ENCODE peak calls at places on chromosome 20, in nine cellular contexts. One of them, this sample, is unnamed.

GRCh38 chr20:34945315-34946077 is 10.1 kb downstream of the GSS start:
- DNase-seq in uterus: no peak
- DNase-seq in breast epithelium: peak; percentile 27
- DNase-seq in CD8-positive, alpha-beta memory T cell: no peak
- DNase-seq in coronary artery: no peak
- DNase-seq in astrocyte: no peak
- DNase-seq in AG04450: no peak
- DNase-seq in right lobe of liver: no peak
- DNase-seq in heart right ventricle: no peak
- DNase-seq in this sample: no peak

GRCh38 chr20:32075534-32075933 is 23.5 kb downstream of the HCK start:
- DNase-seq in uterus: no peak
- DNase-seq in breast epithelium: no peak
- DNase-seq in CD8-positive, alpha-beta memory T cell: no peak
- DNase-seq in coronary artery: no peak
- DNase-seq in astrocyte: no peak
- DNase-seq in AG04450: no peak
- DNase-seq in right lobe of liver: no peak
- DNase-seq in heart right ventricle: no peak
- DNase-seq in this sample: no peak

GRCh38 chr20:49711331-49711987 is 2.2 kb downstream of the B4GALT5 start:
- DNase-seq in uterus: no peak
- DNase-seq in breast epithelium: no peak
- DNase-seq in CD8-positive, alpha-beta memory T cell: no peak
- DNase-seq in coronary artery: no peak
- DNase-seq in astrocyte: no peak
- DNase-seq in AG04450: no peak
- DNase-seq in right lobe of liver: no peak
- DNase-seq in heart right ventricle: no peak
- DNase-seq in this sample: no peak

GRCh38 chr20:1894471-1894950 is 696 bp upstream of the SIRPA start:
- DNase-seq in uterus: peak; percentile 45
- DNase-seq in breast epithelium: peak; percentile 49
- DNase-seq in CD8-positive, alpha-beta memory T cell: no peak
- DNase-seq in coronary artery: peak; percentile 83
- DNase-seq in astrocyte: peak; percentile 58
- DNase-seq in AG04450: no peak
- DNase-seq in right lobe of liver: peak; percentile 83
- DNase-seq in heart right ventricle: no peak
- DNase-seq in this sample: no peak

GRCh38 chr20:19886666-19887288 is 128.7 kb downstream of the RIN2 start:
- DNase-seq in uterus: no peak
- DNase-seq in breast epithelium: no peak
- DNase-seq in CD8-positive, alpha-beta memory T cell: no peak
- DNase-seq in coronary artery: no peak
- DNase-seq in astrocyte: no peak
- DNase-seq in AG04450: no peak
- DNase-seq in right lobe of liver: no peak
- DNase-seq in heart right ventricle: no peak
- DNase-seq in this sample: no peak

GRCh38 chr20:64242003-64242796 is 13.3 kb upstream of the PCMTD2 start:
- DNase-seq in uterus: no peak
- DNase-seq in breast epithelium: no peak
- DNase-seq in CD8-positive, alpha-beta memory T cell: no peak
- DNase-seq in coronary artery: peak; percentile 64
- DNase-seq in astrocyte: no peak
- DNase-seq in AG04450: no peak
- DNase-seq in right lobe of liver: no peak
- DNase-seq in heart right ventricle: no peak
- DNase-seq in this sample: peak; percentile 19

GRCh38 chr20:64279826-64280459 is 24.4 kb downstream of the PCMTD2 start:
- DNase-seq in uterus: no peak
- DNase-seq in breast epithelium: no peak
- DNase-seq in CD8-positive, alpha-beta memory T cell: no peak
- DNase-seq in coronary artery: no peak
- DNase-seq in astrocyte: no peak
- DNase-seq in AG04450: no peak
- DNase-seq in right lobe of liver: no peak
- DNase-seq in heart right ventricle: no peak
- DNase-seq in this sample: no peak

GRCh38 chr20:11155156-11155805 is 481.5 kb upstream of the JAG1 start:
- DNase-seq in uterus: no peak
- DNase-seq in breast epithelium: no peak
- DNase-seq in CD8-positive, alpha-beta memory T cell: no peak
- DNase-seq in coronary artery: no peak
- DNase-seq in astrocyte: no peak
- DNase-seq in AG04450: no peak
- DNase-seq in right lobe of liver: no peak
- DNase-seq in heart right ventricle: no peak
- DNase-seq in this sample: no peak

GRCh38 chr20:48333707-48334106 is 494.1 kb downstream of the PREX1 start:
- DNase-seq in uterus: no peak
- DNase-seq in breast epithelium: no peak
- DNase-seq in CD8-positive, alpha-beta memory T cell: no peak
- DNase-seq in coronary artery: no peak
- DNase-seq in astrocyte: no peak
- DNase-seq in AG04450: no peak
- DNase-seq in right lobe of liver: no peak
- DNase-seq in heart right ventricle: no peak
- DNase-seq in this sample: no peak

GRCh38 chr20:10793741-10794140 is 119.9 kb upstream of the JAG1 start:
- DNase-seq in uterus: no peak
- DNase-seq in breast epithelium: no peak
- DNase-seq in CD8-positive, alpha-beta memory T cell: no peak
- DNase-seq in coronary artery: no peak
- DNase-seq in astrocyte: no peak
- DNase-seq in AG04450: no peak
- DNase-seq in right lobe of liver: no peak
- DNase-seq in heart right ventricle: no peak
- DNase-seq in this sample: no peak

GRCh38 chr20:44738779-44739477 is 6.7 kb upstream of the KCNK15 start:
- DNase-seq in uterus: peak; percentile 72
- DNase-seq in breast epithelium: peak; percentile 81
- DNase-seq in CD8-positive, alpha-beta memory T cell: no peak
- DNase-seq in coronary artery: peak; percentile 84
- DNase-seq in astrocyte: peak; percentile 56
- DNase-seq in AG04450: no peak
- DNase-seq in right lobe of liver: no peak
- DNase-seq in heart right ventricle: peak; percentile 66
- DNase-seq in this sample: peak; percentile 84

DNA sequence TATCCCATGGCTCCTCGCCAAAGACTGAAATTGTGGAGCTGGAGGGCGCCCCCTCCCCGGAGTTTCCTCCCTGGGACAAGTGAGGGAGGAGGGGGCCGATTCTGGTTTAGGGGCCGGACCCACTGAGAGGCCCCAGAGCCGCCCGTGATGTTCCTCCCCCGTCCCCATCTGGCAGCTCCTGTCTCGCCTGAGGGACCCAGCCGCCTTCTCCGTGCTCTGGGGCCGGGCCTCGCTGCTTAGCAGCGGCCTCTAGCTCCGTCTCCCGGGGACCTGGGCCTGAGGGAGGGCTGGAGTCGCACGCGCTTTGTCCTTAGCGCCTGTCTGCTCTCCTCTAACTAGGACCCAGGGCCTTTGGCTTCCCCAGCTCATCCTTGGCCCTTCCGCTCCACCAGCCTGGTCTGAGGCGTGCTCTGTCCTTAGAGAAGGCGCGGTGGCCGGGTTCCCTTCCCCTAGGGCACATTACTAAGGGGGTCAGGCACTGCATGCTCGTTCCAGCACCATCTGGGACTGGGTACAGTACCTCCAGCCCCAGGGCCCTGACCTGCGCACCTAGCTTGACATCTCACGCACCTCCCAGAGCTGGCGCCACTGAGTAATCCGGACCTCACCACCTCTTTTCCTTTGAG is 29.8 kb downstream of the SLC12A5 start:
- DNase-seq in uterus: no peak
- DNase-seq in breast epithelium: no peak
- DNase-seq in CD8-positive, alpha-beta memory T cell: no peak
- DNase-seq in coronary artery: no peak
- DNase-seq in astrocyte: no peak
- DNase-seq in AG04450: no peak
- DNase-seq in right lobe of liver: no peak
- DNase-seq in heart right ventricle: no peak
- DNase-seq in this sample: no peak
- H3K27ac ChIP-seq in uterus: no peak overlapping the region
- H3K27ac ChIP-seq in breast epithelium: no peak overlapping the region
- H3K27ac ChIP-seq in CD8-positive, alpha-beta memory T cell: no peak overlapping the region
- H3K27ac ChIP-seq in coronary artery: no peak overlapping the region
- H3K27ac ChIP-seq in astrocyte: no peak overlapping the region
- H3K27ac ChIP-seq in AG04450: no peak overlapping the region
- H3K27ac ChIP-seq in right lobe of liver: no peak overlapping the region
- H3K27ac ChIP-seq in heart right ventricle: peak overlapping the region; percentile 32
- H3K27ac ChIP-seq in this sample: no peak overlapping the region

GRCh38 chr20:33443006-33443511 is 504 bp downstream of the SNTA1 start:
- DNase-seq in uterus: peak; percentile 33
- DNase-seq in breast epithelium: no peak
- DNase-seq in CD8-positive, alpha-beta memory T cell: peak; percentile 8
- DNase-seq in coronary artery: no peak
- DNase-seq in astrocyte: no peak
- DNase-seq in AG04450: no peak
- DNase-seq in right lobe of liver: peak; percentile 41
- DNase-seq in heart right ventricle: no peak
- DNase-seq in this sample: no peak
- H3K4me3 ChIP-seq in uterus: peak overlapping the region; percentile 84
- H3K4me3 ChIP-seq in breast epithelium: peak overlapping the region; percentile 92
- H3K4me3 ChIP-seq in CD8-positive, alpha-beta memory T cell: peak overlapping the region; percentile 36
- H3K4me3 ChIP-seq in coronary artery: peak overlapping the region; percentile 82
- H3K4me3 ChIP-seq in astrocyte: peak overlapping the region; percentile 58
- H3K4me3 ChIP-seq in AG04450: peak overlapping the region; percentile 79
- H3K4me3 ChIP-seq in right lobe of liver: peak overlapping the region; percentile 81
- H3K4me3 ChIP-seq in heart right ventricle: peak overlapping the region; percentile 70
- H3K4me3 ChIP-seq in this sample: peak overlapping the region; percentile 67

GRCh38 chr20:56592211-56592610 is 36.9 kb upstream of the TFAP2C start:
- DNase-seq in uterus: no peak
- DNase-seq in breast epithelium: no peak
- DNase-seq in CD8-positive, alpha-beta memory T cell: no peak
- DNase-seq in coronary artery: no peak
- DNase-seq in astrocyte: no peak
- DNase-seq in AG04450: no peak
- DNase-seq in right lobe of liver: no peak
- DNase-seq in heart right ventricle: no peak
- DNase-seq in this sample: no peak

GRCh38 chr20:56589633-56590032 is 39.5 kb upstream of the TFAP2C start:
- DNase-seq in uterus: no peak
- DNase-seq in breast epithelium: no peak
- DNase-seq in CD8-positive, alpha-beta memory T cell: no peak
- DNase-seq in coronary artery: no peak
- DNase-seq in astrocyte: no peak
- DNase-seq in AG04450: no peak
- DNase-seq in right lobe of liver: no peak
- DNase-seq in heart right ventricle: no peak
- DNase-seq in this sample: no peak

GRCh38 chr20:56595746-56596478 is 33.2 kb upstream of the TFAP2C start:
- DNase-seq in uterus: no peak
- DNase-seq in breast epithelium: no peak
- DNase-seq in CD8-positive, alpha-beta memory T cell: no peak
- DNase-seq in coronary artery: no peak
- DNase-seq in astrocyte: no peak
- DNase-seq in AG04450: no peak
- DNase-seq in right lobe of liver: no peak
- DNase-seq in heart right ventricle: no peak
- DNase-seq in this sample: no peak

GRCh38 chr20:56590888-56591287 is 38.2 kb upstream of the TFAP2C start:
- DNase-seq in uterus: no peak
- DNase-seq in breast epithelium: no peak
- DNase-seq in CD8-positive, alpha-beta memory T cell: no peak
- DNase-seq in coronary artery: no peak
- DNase-seq in astrocyte: no peak
- DNase-seq in AG04450: no peak
- DNase-seq in right lobe of liver: no peak
- DNase-seq in heart right ventricle: no peak
- DNase-seq in this sample: no peak

DNA sequence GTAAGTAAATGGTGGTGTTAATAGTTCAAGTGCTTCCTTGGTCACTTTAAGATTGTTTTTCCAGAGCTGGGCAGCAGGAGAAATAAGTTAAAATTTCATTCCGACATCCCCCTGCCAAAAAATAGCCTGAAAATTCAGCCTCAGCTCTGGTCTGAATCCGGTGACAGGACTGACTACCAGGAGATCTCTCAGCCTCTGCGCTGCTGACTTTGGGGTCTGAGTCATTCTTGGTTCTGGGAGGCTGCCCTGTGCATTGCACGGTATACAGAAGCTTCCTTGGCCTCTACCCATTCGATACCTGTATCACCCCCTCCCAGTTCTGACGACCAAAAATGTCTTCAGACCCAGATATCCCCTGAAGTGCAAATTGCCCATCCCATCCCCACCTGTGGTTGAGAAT is 36.3 kb upstream of the TFAP2C start:
- DNase-seq in uterus: no peak
- DNase-seq in breast epithelium: no peak
- DNase-seq in CD8-positive, alpha-beta memory T cell: no peak
- DNase-seq in coronary artery: no peak
- DNase-seq in astrocyte: no peak
- DNase-seq in AG04450: no peak
- DNase-seq in right lobe of liver: no peak
- DNase-seq in heart right ventricle: no peak
- DNase-seq in this sample: no peak
- H3K27ac ChIP-seq in uterus: no peak overlapping the region
- H3K27ac ChIP-seq in breast epithelium: no peak overlapping the region
- H3K27ac ChIP-seq in CD8-positive, alpha-beta memory T cell: no peak overlapping the region
- H3K27ac ChIP-seq in coronary artery: no peak overlapping the region
- H3K27ac ChIP-seq in astrocyte: no peak overlapping the region
- H3K27ac ChIP-seq in AG04450: no peak overlapping the region
- H3K27ac ChIP-seq in right lobe of liver: no peak overlapping the region
- H3K27ac ChIP-seq in heart right ventricle: no peak overlapping the region
- H3K27ac ChIP-seq in this sample: no peak overlapping the region

GRCh38 chr20:39049148-39049547 is 87.0 kb downstream of the DHX35 start:
- DNase-seq in uterus: no peak
- DNase-seq in breast epithelium: no peak
- DNase-seq in CD8-positive, alpha-beta memory T cell: no peak
- DNase-seq in coronary artery: no peak
- DNase-seq in astrocyte: no peak
- DNase-seq in AG04450: no peak
- DNase-seq in right lobe of liver: no peak
- DNase-seq in heart right ventricle: no peak
- DNase-seq in this sample: no peak
- H3K4me3 ChIP-seq in uterus: no peak overlapping the region
- H3K4me3 ChIP-seq in breast epithelium: no peak overlapping the region
- H3K4me3 ChIP-seq in CD8-positive, alpha-beta memory T cell: no peak overlapping the region
- H3K4me3 ChIP-seq in coronary artery: no peak overlapping the region
- H3K4me3 ChIP-seq in astrocyte: no peak overlapping the region
- H3K4me3 ChIP-seq in AG04450: peak overlapping the region; percentile 4
- H3K4me3 ChIP-seq in right lobe of liver: no peak overlapping the region
- H3K4me3 ChIP-seq in heart right ventricle: peak overlapping the region; percentile 78
- H3K4me3 ChIP-seq in this sample: no peak overlapping the region

DNA sequence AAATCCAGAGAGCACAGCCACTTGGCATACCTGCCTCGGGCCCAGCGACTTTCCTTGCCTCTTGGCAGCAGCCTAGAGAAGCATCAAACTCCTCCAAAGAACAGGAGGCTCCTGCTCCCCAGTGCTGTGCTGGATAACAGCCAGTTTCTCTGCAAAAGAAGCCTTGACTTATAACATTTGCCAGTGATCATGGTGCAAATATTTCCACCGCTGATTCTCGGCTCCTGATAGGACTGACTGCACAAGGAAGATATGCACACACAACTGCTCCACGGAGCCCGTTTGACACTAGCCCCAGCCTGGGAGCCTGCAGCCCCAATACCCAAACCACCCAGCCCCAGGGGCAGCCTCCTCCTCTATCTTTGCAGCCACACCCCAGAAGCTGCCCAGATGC is 17.5 kb downstream of the ACSS1 start:
- DNase-seq in uterus: peak; percentile 79
- DNase-seq in breast epithelium: peak; percentile 71
- DNase-seq in CD8-positive, alpha-beta memory T cell: no peak
- DNase-seq in coronary artery: no peak
- DNase-seq in astrocyte: peak; percentile 73
- DNase-seq in AG04450: peak; percentile 46
- DNase-seq in right lobe of liver: no peak
- DNase-seq in heart right ventricle: no peak
- DNase-seq in this sample: no peak
- H3K27ac ChIP-seq in uterus: peak overlapping the region; percentile 86
- H3K27ac ChIP-seq in breast epithelium: peak overlapping the region; percentile 79
- H3K27ac ChIP-seq in CD8-positive, alpha-beta memory T cell: no peak overlapping the region
- H3K27ac ChIP-seq in coronary artery: peak overlapping the region; percentile 94
- H3K27ac ChIP-seq in astrocyte: no peak overlapping the region
- H3K27ac ChIP-seq in AG04450: peak overlapping the region; percentile 31
- H3K27ac ChIP-seq in right lobe of liver: peak overlapping the region; percentile 53
- H3K27ac ChIP-seq in heart right ventricle: peak overlapping the region; percentile 76
- H3K27ac ChIP-seq in this sample: peak overlapping the region; percentile 98